ENCODE peak calls at places on chromosomes 11 and 22, in five cellular contexts. P, J, F, T and R are unnamed samples.

GRCh38 chr22:48934446-48934845 is 893.2 kb downstream of the BRD1 start:
- DNase-seq in F (no peak), P (no peak), T (no peak), J (no peak), R (no peak)

GRCh38 chr11:48341466-48341865 is 16.7 kb downstream of the OR4C3 start:
- DNase-seq in J (no peak), T (no peak), P (no peak), F (peak; percentile 38), R (no peak)

GRCh38 chr11:68271023-68271780 is 571 bp downstream of the C11orf24 start:
- DNase-seq in J (peak; percentile 18), T (peak; percentile 47), F (peak; percentile 48), P (peak; percentile 57), R (peak; percentile 50)

GRCh38 chr22:33600595-33600994 is 319.7 kb downstream of the LARGE1 start:
- DNase-seq in F (no peak), T (no peak), P (no peak), J (no peak), R (no peak)

GRCh38 chr11:75811485-75811884 is 3.5 kb upstream of the UVRAG start:
- DNase-seq in F (no peak), J (no peak), T (no peak), P (no peak), R (no peak)

GRCh38 chr11:24082860-24083259 is 414.0 kb upstream of the LUZP2 start:
- DNase-seq in T (no peak), P (no peak), J (no peak), F (no peak), R (no peak)

GRCh38 chr11:110447897-110448522 is 18.3 kb downstream of the FDX1 start:
- DNase-seq in F (no peak), J (no peak), P (no peak), T (no peak), R (no peak)

GRCh38 chr11:61955031-61955415 is 4.9 kb downstream of the BEST1 start:
- DNase-seq in T (no peak), P (no peak), F (no peak), J (no peak), R (no peak)

GRCh38 chr11:790721-791564 is 1.1 kb upstream of the CEND1 start:
- DNase-seq in T (no peak), F (no peak), P (no peak), J (no peak), R (no peak)

GRCh38 chr11:115311949-115312348 is 192.3 kb downstream of the CADM1 start:
- DNase-seq in J (no peak), P (no peak), T (no peak), F (no peak), R (no peak)

GRCh38 chr22:40628354-40629042 is 8.0 kb downstream of the MRTFA start:
- DNase-seq in F (no peak), P (no peak), J (no peak), T (no peak), R (no peak)

GRCh38 chr11:130166457-130166784 is 6.8 kb downstream of the ST14 start:
- DNase-seq in F (no peak), J (no peak), T (no peak), P (peak; percentile 48), R (no peak)

GRCh38 chr22:24506802-24507438 is 11.8 kb downstream of the UPB1 start:
- DNase-seq in F (no peak), T (no peak), J (no peak), P (no peak), R (no peak)

GRCh38 chr11:18427240-18427639 is 15.1 kb downstream of the LDHC start:
- DNase-seq in F (no peak), J (no peak), P (no peak), T (no peak), R (no peak)

GRCh38 chr11:64258356-64258755 is 7.0 kb downstream of the PLCB3 start:
- DNase-seq in T (no peak), J (no peak), F (no peak), P (no peak), R (no peak)

GRCh38 chr22:31566484-31566883 is 70.1 kb downstream of the SFI1 start:
- DNase-seq in P (no peak), F (no peak), J (no peak), T (no peak), R (no peak)

GRCh38 chr11:45354976-45355705 is 69.0 kb upstream of the SYT13 start:
- DNase-seq in T (peak; percentile 75), F (peak; percentile 84), J (peak; percentile 69), P (peak; percentile 77), R (no peak)

GRCh38 chr11:11229691-11230090 is 123.4 kb downstream of the CSNK2A3 start:
- DNase-seq in T (no peak), F (no peak), J (no peak), P (no peak), R (no peak)

GRCh38 chr11:83612891-83613766 is 327.0 kb upstream of the CCDC90B start:
- DNase-seq in P (no peak), T (no peak), F (no peak), J (no peak), R (no peak)

GRCh38 chr11:30816959-30817880 is 231.1 kb upstream of the MPPED2 start:
- DNase-seq in F (no peak), P (no peak), J (no peak), T (no peak), R (no peak)

GRCh38 chr22:17980638-17981051 is 43.7 kb downstream of the MICAL3 start:
- DNase-seq in F (peak; percentile 29), T (peak; percentile 11), P (no peak), J (no peak), R (no peak)

GRCh38 chr11:109864161-109864661 is 229.0 kb upstream of the ZC3H12C start:
- DNase-seq in J (no peak), F (no peak), P (no peak), T (no peak), R (no peak)

GRCh38 chr11:18522388-18522787 is 4.4 kb downstream of the TSG101 start:
- DNase-seq in P (no peak), J (no peak), T (no peak), F (no peak), R (no peak)